ENCODE peak calls at places on chromosomes 16 and 17, in six cellular contexts. Q, J, W, F, H and Z are unnamed samples. For H3K4me1, the result is how much of the 10 kb centered on the place peaks cover.

GRCh38 chr17:22570144-22570845 is 878.0 kb downstream of the KCNJ18 start:
- DNase-seq in Q (no peak), J (no peak), W (no peak), F (no peak), H (no peak), Z (no peak)

GRCh38 chr17:32350662-32351418 is 883 bp downstream of the ZNF207 start:
- DNase-seq in Q (peak), J (no peak), W (peak), F (no peak), H (peak), Z (peak)

GRCh38 chr16:55917373-55917919 is 42.3 kb upstream of the CES5A start:
- DNase-seq in Q (no peak), J (no peak), W (no peak), F (no peak), H (no peak), Z (no peak)

GRCh38 chr16:77171750-77172635 is 19.0 kb upstream of the MON1B start:
- DNase-seq in Q (peak), J (no peak), W (peak), F (no peak), H (peak), Z (no peak)

GRCh38 chr16:58114827-58115825 is 14.1 kb downstream of the CFAP20 start:
- DNase-seq in Q (peak), J (no peak), W (no peak), F (no peak), H (peak), Z (no peak)

GRCh38 chr16:31696968-31697743 is 169.5 kb downstream of the AHSP start:
- DNase-seq in Q (peak), J (no peak), W (peak), F (no peak), H (peak), Z (no peak)

GRCh38 chr17:65994114-65994513 is 197.8 kb downstream of the CEP112 start:
- DNase-seq in Q (no peak), J (no peak), W (no peak), F (no peak), H (no peak), Z (no peak)

GRCh38 chr17:7177210-7177953 is 1.8 kb downstream of the ASGR1 start:
- DNase-seq in Q (peak), J (peak), W (peak), F (peak), H (peak), Z (peak)

GRCh38 chr16:30395155-30395991 is at the start of gene ZNF48:
- DNase-seq in Q (peak), J (peak), W (peak), F (peak), H (peak), Z (peak)

GRCh38 chr16:58414938-58415451 is 22.7 kb downstream of the GINS3 start:
- DNase-seq in Q (peak), J (no peak), W (no peak), F (no peak), H (peak), Z (no peak)

GRCh38 chr17:73532441-73532901 is 111.8 kb downstream of the SDK2 start:
- DNase-seq in Q (no peak), J (no peak), W (no peak), F (no peak), H (no peak), Z (no peak)

GRCh38 chr16:49466881-49467280 is 93.3 kb downstream of the C16orf78 start:
- DNase-seq in Q (no peak), J (no peak), W (no peak), F (peak), H (no peak), Z (no peak)

GRCh38 chr17:65530985-65531507 is 30.4 kb downstream of the AXIN2 start:
- DNase-seq in Q (peak), J (no peak), W (no peak), F (no peak), H (no peak), Z (no peak)

GRCh38 chr17:42843358-42843934 is 934 bp upstream of the AOC2 start:
- DNase-seq in Q (peak), J (no peak), W (peak), F (no peak), H (peak), Z (no peak)

GRCh38 chr16:16143038-16143763 is 80.1 kb downstream of the ABCC6 start:
- DNase-seq in Q (no peak), J (no peak), W (peak), F (no peak), H (peak), Z (no peak)

GRCh38 chr17:75785016-75785769 is 587 bp downstream of the UNK start:
- DNase-seq in Q (peak), J (peak), W (peak), F (peak), H (peak), Z (peak)

GRCh38 chr17:80797741-80798594 is 193.7 kb upstream of the CHMP6 start:
- DNase-seq in Q (no peak), J (no peak), W (no peak), F (no peak), H (no peak), Z (no peak)
- H3K4me1 ChIP-seq in Q (under half), J (under half), W (under half), F (under half), H (under half), Z (under half)

DNA sequence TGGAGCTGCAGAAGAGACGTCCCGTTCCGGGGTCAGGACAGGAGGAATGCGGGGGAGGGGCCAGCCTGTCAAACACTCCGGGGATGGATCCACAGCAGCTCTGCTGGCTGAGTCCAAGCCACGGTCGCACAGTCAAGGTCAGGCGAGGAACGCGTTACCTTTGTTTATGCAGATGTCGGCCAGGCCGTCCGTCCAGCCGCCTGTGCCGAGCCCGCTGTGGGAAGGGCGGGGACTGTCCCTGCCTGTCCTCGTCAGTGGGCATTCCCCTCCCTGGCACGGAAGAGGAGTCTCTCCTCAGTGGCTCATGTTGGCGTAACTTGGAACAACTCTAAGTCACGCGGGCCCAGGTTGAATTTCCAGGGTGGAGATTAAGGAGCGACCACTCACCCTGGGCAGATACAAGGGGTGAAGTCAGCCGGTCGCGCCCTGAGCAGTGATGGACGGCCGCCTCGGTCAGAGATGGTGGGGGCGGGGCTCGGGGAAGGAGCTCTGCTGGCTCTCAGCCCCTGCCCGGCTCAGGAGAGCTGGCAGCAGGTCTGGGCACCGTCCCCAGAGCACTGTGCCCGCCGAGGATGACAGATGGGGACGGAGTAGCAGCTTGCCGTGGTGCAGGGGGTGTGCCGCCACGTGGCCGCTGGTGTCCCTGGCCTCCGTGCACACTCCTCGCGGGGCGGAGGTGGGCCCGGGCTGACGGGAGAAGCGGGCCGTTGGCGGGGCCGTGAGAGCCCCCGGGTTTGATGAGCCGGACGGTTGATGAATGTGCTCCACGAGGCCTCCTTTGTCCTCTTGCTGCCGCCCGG is 7.3 kb downstream of the CACNA1H start:
- DNase-seq in Q (no peak), J (peak), W (peak), F (peak), H (no peak), Z (peak)
- H3K27ac ChIP-seq in Q (no peak), J (peak), W (no peak), F (peak), H (no peak), Z (peak)

GRCh38 chr16:85213926-85214294 is 101.6 kb upstream of the CIBAR2 start:
- DNase-seq in Q (no peak), J (no peak), W (no peak), F (no peak), H (no peak), Z (peak)

GRCh38 chr16:85208643-85209520 is 96.6 kb upstream of the CIBAR2 start:
- DNase-seq in Q (no peak), J (no peak), W (no peak), F (no peak), H (no peak), Z (peak)

GRCh38 chr16:85210423-85211169 is 98.3 kb upstream of the CIBAR2 start:
- DNase-seq in Q (peak), J (no peak), W (peak), F (no peak), H (peak), Z (peak)

GRCh38 chr16:85209526-85210121 is 97.4 kb upstream of the CIBAR2 start:
- DNase-seq in Q (no peak), J (peak), W (no peak), F (no peak), H (no peak), Z (no peak)

DNA sequence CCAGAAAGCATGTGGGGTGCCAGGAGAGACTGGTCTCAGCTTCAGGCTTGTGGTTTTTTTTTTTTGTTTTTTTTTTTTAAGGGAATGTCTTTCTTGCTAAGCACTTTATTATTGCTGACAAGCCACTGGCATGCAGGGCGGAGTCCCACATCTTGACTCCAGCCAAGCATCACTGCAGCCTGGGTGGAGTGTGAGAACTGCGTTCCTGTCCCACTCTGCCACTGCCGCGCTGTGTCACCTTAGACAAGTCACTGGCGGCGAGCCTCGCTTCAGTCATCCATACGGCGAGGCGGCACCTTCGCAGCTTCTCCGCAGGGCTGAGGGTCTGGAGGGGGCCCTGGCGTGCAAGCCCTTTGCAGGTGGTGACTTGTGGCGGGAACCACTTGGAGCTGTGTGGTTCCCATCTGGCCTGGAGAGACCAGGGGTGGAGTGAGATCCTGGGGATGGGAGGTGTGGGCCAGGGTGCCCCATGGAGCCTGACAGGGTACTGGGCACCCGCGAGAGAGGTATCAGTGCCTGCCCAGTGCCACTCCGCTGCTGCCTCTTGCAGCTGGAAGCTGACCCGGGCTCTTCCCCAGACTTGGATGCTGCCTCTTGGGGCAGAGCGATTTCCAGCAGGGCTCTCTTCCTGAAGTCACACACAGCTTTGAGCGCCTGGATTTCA is 99.1 kb upstream of the CIBAR2 start:
- DNase-seq in Q (no peak), J (peak), W (no peak), F (no peak), H (peak), Z (peak)
- H3K4me1 ChIP-seq in Q (under half), J (under half), W (under half), F (half or more), H (half or more), Z (under half)

GRCh38 chr17:82890926-82891678 is 51.3 kb upstream of the ZNF750 start:
- DNase-seq in Q (no peak), J (no peak), W (no peak), F (no peak), H (no peak), Z (no peak)

GRCh38 chr17:82891911-82892310 is 52.1 kb upstream of the ZNF750 start:
- DNase-seq in Q (no peak), J (no peak), W (no peak), F (no peak), H (no peak), Z (no peak)

GRCh38 chr17:82889496-82890338 is 49.9 kb upstream of the ZNF750 start:
- DNase-seq in Q (no peak), J (no peak), W (peak), F (no peak), H (no peak), Z (no peak)

GRCh38 chr17:82888583-82889495 is 49.0 kb upstream of the ZNF750 start:
- DNase-seq in Q (no peak), J (no peak), W (no peak), F (no peak), H (no peak), Z (peak)

DNA sequence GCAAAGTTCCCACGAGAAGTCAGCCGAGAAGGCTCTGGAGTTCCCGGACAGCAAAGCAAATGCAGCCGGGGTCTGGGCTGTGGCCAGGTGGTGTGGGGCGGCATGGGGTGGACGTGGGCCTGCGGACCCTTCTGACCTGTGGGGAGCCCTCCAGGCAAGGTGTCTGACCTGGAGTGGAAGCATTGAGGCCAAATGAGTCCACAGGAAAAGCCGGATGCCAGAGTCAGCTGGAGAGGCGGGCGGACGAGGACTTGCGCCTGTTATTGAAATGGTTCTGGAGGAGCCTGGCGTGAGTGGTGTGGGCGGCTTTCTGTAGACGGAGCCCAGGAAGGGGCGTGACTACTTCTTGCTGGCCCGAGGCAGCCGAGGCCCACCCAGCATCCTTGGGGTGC is 50.5 kb upstream of the ZNF750 start:
- DNase-seq in Q (no peak), J (no peak), W (no peak), F (no peak), H (no peak), Z (peak)
- H3K27ac ChIP-seq in Q (no peak), J (no peak), W (peak), F (no peak), H (no peak), Z (no peak)

GRCh38 chr17:30975042-30975820 is 4.4 kb downstream of the RNF135 start:
- DNase-seq in Q (no peak), J (no peak), W (no peak), F (no peak), H (no peak), Z (no peak)

GRCh38 chr17:30969989-30970680 is 704 bp upstream of the RNF135 start:
- DNase-seq in Q (no peak), J (no peak), W (peak), F (no peak), H (no peak), Z (no peak)

GRCh38 chr17:30970757-30971567 is at the start of gene RNF135:
- DNase-seq in Q (peak), J (peak), W (peak), F (peak), H (peak), Z (peak)
- H3K4me1 ChIP-seq in Q (under half), J (under half), W (under half), F (under half), H (under half), Z (under half)

GRCh38 chr17:17748179-17748578 is 66.9 kb downstream of the RAI1 start:
- DNase-seq in Q (no peak), J (no peak), W (no peak), F (no peak), H (no peak), Z (no peak)

GRCh38 chr17:17750881-17751280 is 69.6 kb downstream of the RAI1 start:
- DNase-seq in Q (no peak), J (no peak), W (no peak), F (no peak), H (no peak), Z (no peak)

GRCh38 chr17:17749025-17749772 is 67.9 kb downstream of the RAI1 start:
- DNase-seq in Q (no peak), J (no peak), W (no peak), F (no peak), H (no peak), Z (no peak)

GRCh38 chr17:17749921-17750320 is 68.7 kb downstream of the RAI1 start:
- DNase-seq in Q (peak), J (no peak), W (peak), F (no peak), H (peak), Z (peak)

GRCh38 chr17:17748604-17749003 is 67.3 kb downstream of the RAI1 start:
- DNase-seq in Q (no peak), J (no peak), W (no peak), F (no peak), H (no peak), Z (no peak)
- H3K27ac ChIP-seq in Q (no peak), J (no peak), W (no peak), F (no peak), H (no peak), Z (peak)

DNA sequence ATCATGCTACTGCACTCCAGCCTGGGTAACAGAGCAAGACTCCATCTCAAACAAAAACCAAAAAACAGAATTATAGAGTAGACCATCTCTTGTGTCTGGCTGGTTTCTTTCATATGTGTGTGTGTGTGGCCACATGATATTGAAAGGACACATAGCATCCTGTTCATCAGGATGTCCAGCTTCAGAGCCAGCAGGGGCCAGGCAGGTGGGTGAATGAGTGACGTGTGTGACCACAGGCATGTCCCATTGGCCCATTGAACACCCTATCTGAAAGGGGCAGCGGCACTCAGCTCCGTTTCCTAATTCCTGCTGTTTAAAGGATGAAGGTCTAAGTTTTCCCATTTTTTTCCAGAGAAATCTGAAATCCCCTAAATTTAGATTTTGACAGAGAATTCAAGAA is 174.2 kb downstream of the PRKCB start:
- DNase-seq in Q (no peak), J (no peak), W (no peak), F (no peak), H (no peak), Z (no peak)
- H3K4me1 ChIP-seq in Q (under half), J (under half), W (under half), F (under half), H (under half), Z (under half)

GRCh38 chr17:78920528-78920927 is 4.7 kb downstream of the TIMP2 start:
- DNase-seq in Q (no peak), J (no peak), W (no peak), F (no peak), H (no peak), Z (no peak)
- H3K27ac ChIP-seq in Q (no peak), J (no peak), W (no peak), F (peak), H (peak), Z (no peak)

GRCh38 chr16:1975432-1976215 is 3.8 kb downstream of the TBL3 start:
- DNase-seq in Q (no peak), J (peak), W (no peak), F (no peak), H (no peak), Z (no peak)
- H3K4me1 ChIP-seq in Q (under half), J (under half), W (under half), F (under half), H (under half), Z (under half)

GRCh38 chr17:62187681-62188080 is 122.6 kb upstream of the MED13 start:
- DNase-seq in Q (peak), J (no peak), W (peak), F (no peak), H (peak), Z (no peak)
- H3K27ac ChIP-seq in Q (no peak), J (no peak), W (peak), F (no peak), H (no peak), Z (no peak)